ENCODE peak calls at places on chromosome 11, in ten cellular contexts. One of them, this sample, is unnamed.
A peak's percentile ranks its signal among the peaks of the same experiment; 100 is the strongest.

GRCh38 chr11:27372159-27372558 is 9.1 kb upstream of the CCDC34 start:
- DNase-seq in stimulated activated CD8-positive, alpha-beta memory T cell treated with anti-CD3 and anti-CD28 coated beads, Interleukin-7, amount 100 ng/mL, for 1 hour: no peak
- DNase-seq in stimulated activated CD4-positive, alpha-beta T cell treated with anti-CD3 and anti-CD28 coated beads, Interleukin-4, amount 100 ng/mL, for 24 hours: no peak
- DNase-seq in body of pancreas: no peak
- DNase-seq in memory B cell: no peak
- DNase-seq in Kasumi-1: no peak
- DNase-seq in iris pigment epithelial cell: no peak
- DNase-seq in neuronal stem cell: no peak
- DNase-seq in sciatic nerve: no peak
- DNase-seq in heart left ventricle: no peak
- DNase-seq in this sample: no peak

GRCh38 chr11:69382131-69383128 is 88.5 kb downstream of the MYEOV start:
- DNase-seq in iris pigment epithelial cell: peak; percentile 35
- DNase-seq in Kasumi-1: peak; percentile 77
- DNase-seq in sciatic nerve: peak; percentile 67
- DNase-seq in neuronal stem cell: no peak
- DNase-seq in memory B cell: no peak
- DNase-seq in stimulated activated CD4-positive, alpha-beta T cell treated with anti-CD3 and anti-CD28 coated beads, Interleukin-4, amount 100 ng/mL, for 24 hours: no peak
- DNase-seq in body of pancreas: peak; percentile 29
- DNase-seq in stimulated activated CD8-positive, alpha-beta memory T cell treated with anti-CD3 and anti-CD28 coated beads, Interleukin-7, amount 100 ng/mL, for 1 hour: no peak
- DNase-seq in heart left ventricle: peak; percentile 75
- DNase-seq in this sample: no peak

GRCh38 chr11:68255526-68255925 is 16.2 kb downstream of the C11orf24 start:
- DNase-seq in memory B cell: no peak
- DNase-seq in stimulated activated CD8-positive, alpha-beta memory T cell treated with anti-CD3 and anti-CD28 coated beads, Interleukin-7, amount 100 ng/mL, for 1 hour: no peak
- DNase-seq in neuronal stem cell: no peak
- DNase-seq in stimulated activated CD4-positive, alpha-beta T cell treated with anti-CD3 and anti-CD28 coated beads, Interleukin-4, amount 100 ng/mL, for 24 hours: no peak
- DNase-seq in body of pancreas: no peak
- DNase-seq in Kasumi-1: no peak
- DNase-seq in iris pigment epithelial cell: no peak
- DNase-seq in heart left ventricle: no peak
- DNase-seq in sciatic nerve: no peak
- DNase-seq in this sample: no peak

GRCh38 chr11:129817282-129818051 is 1.8 kb downstream of the TMEM45B start:
- DNase-seq in heart left ventricle: no peak
- DNase-seq in iris pigment epithelial cell: no peak
- DNase-seq in body of pancreas: no peak
- DNase-seq in Kasumi-1: no peak
- DNase-seq in sciatic nerve: no peak
- DNase-seq in stimulated activated CD8-positive, alpha-beta memory T cell treated with anti-CD3 and anti-CD28 coated beads, Interleukin-7, amount 100 ng/mL, for 1 hour: no peak
- DNase-seq in neuronal stem cell: no peak
- DNase-seq in memory B cell: no peak
- DNase-seq in stimulated activated CD4-positive, alpha-beta T cell treated with anti-CD3 and anti-CD28 coated beads, Interleukin-4, amount 100 ng/mL, for 24 hours: no peak
- DNase-seq in this sample: no peak

GRCh38 chr11:64759131-64759721 is 548 bp downstream of the PYGM start:
- DNase-seq in Kasumi-1: no peak
- DNase-seq in stimulated activated CD8-positive, alpha-beta memory T cell treated with anti-CD3 and anti-CD28 coated beads, Interleukin-7, amount 100 ng/mL, for 1 hour: no peak
- DNase-seq in sciatic nerve: peak; percentile 66
- DNase-seq in memory B cell: no peak
- DNase-seq in iris pigment epithelial cell: no peak
- DNase-seq in neuronal stem cell: no peak
- DNase-seq in heart left ventricle: no peak
- DNase-seq in body of pancreas: no peak
- DNase-seq in stimulated activated CD4-positive, alpha-beta T cell treated with anti-CD3 and anti-CD28 coated beads, Interleukin-4, amount 100 ng/mL, for 24 hours: no peak
- DNase-seq in this sample: no peak

GRCh38 chr11:12768731-12769673 is 94.8 kb downstream of the TEAD1 start:
- DNase-seq in memory B cell: no peak
- DNase-seq in iris pigment epithelial cell: no peak
- DNase-seq in stimulated activated CD4-positive, alpha-beta T cell treated with anti-CD3 and anti-CD28 coated beads, Interleukin-4, amount 100 ng/mL, for 24 hours: no peak
- DNase-seq in stimulated activated CD8-positive, alpha-beta memory T cell treated with anti-CD3 and anti-CD28 coated beads, Interleukin-7, amount 100 ng/mL, for 1 hour: no peak
- DNase-seq in neuronal stem cell: no peak
- DNase-seq in heart left ventricle: no peak
- DNase-seq in body of pancreas: no peak
- DNase-seq in Kasumi-1: no peak
- DNase-seq in sciatic nerve: no peak
- DNase-seq in this sample: no peak

GRCh38 chr11:8256271-8257002 is 7.2 kb downstream of the LMO1 start:
- DNase-seq in heart left ventricle: no peak
- DNase-seq in Kasumi-1: no peak
- DNase-seq in sciatic nerve: peak; percentile 25
- DNase-seq in iris pigment epithelial cell: no peak
- DNase-seq in stimulated activated CD4-positive, alpha-beta T cell treated with anti-CD3 and anti-CD28 coated beads, Interleukin-4, amount 100 ng/mL, for 24 hours: no peak
- DNase-seq in neuronal stem cell: no peak
- DNase-seq in stimulated activated CD8-positive, alpha-beta memory T cell treated with anti-CD3 and anti-CD28 coated beads, Interleukin-7, amount 100 ng/mL, for 1 hour: no peak
- DNase-seq in memory B cell: no peak
- DNase-seq in body of pancreas: no peak
- DNase-seq in this sample: no peak

GRCh38 chr11:48037709-48038468 is 57.5 kb downstream of the PTPRJ start:
- DNase-seq in body of pancreas: no peak
- DNase-seq in stimulated activated CD4-positive, alpha-beta T cell treated with anti-CD3 and anti-CD28 coated beads, Interleukin-4, amount 100 ng/mL, for 24 hours: no peak
- DNase-seq in memory B cell: no peak
- DNase-seq in heart left ventricle: no peak
- DNase-seq in neuronal stem cell: no peak
- DNase-seq in iris pigment epithelial cell: peak; percentile 67
- DNase-seq in Kasumi-1: peak; percentile 7
- DNase-seq in sciatic nerve: no peak
- DNase-seq in stimulated activated CD8-positive, alpha-beta memory T cell treated with anti-CD3 and anti-CD28 coated beads, Interleukin-7, amount 100 ng/mL, for 1 hour: no peak
- DNase-seq in this sample: no peak

GRCh38 chr11:70913715-70914231 is 338.6 kb downstream of the SHANK2 start:
- DNase-seq in stimulated activated CD8-positive, alpha-beta memory T cell treated with anti-CD3 and anti-CD28 coated beads, Interleukin-7, amount 100 ng/mL, for 1 hour: no peak
- DNase-seq in Kasumi-1: no peak
- DNase-seq in neuronal stem cell: peak; percentile 33
- DNase-seq in stimulated activated CD4-positive, alpha-beta T cell treated with anti-CD3 and anti-CD28 coated beads, Interleukin-4, amount 100 ng/mL, for 24 hours: no peak
- DNase-seq in memory B cell: no peak
- DNase-seq in iris pigment epithelial cell: no peak
- DNase-seq in sciatic nerve: no peak
- DNase-seq in heart left ventricle: no peak
- DNase-seq in body of pancreas: no peak
- DNase-seq in this sample: no peak

GRCh38 chr11:34235591-34236071 is 122.2 kb downstream of the ABTB2 start:
- DNase-seq in Kasumi-1: no peak
- DNase-seq in stimulated activated CD4-positive, alpha-beta T cell treated with anti-CD3 and anti-CD28 coated beads, Interleukin-4, amount 100 ng/mL, for 24 hours: no peak
- DNase-seq in iris pigment epithelial cell: no peak
- DNase-seq in heart left ventricle: no peak
- DNase-seq in body of pancreas: no peak
- DNase-seq in sciatic nerve: no peak
- DNase-seq in stimulated activated CD8-positive, alpha-beta memory T cell treated with anti-CD3 and anti-CD28 coated beads, Interleukin-7, amount 100 ng/mL, for 1 hour: no peak
- DNase-seq in memory B cell: no peak
- DNase-seq in neuronal stem cell: no peak
- DNase-seq in this sample: no peak

GRCh38 chr11:776459-777287 is 614 bp downstream of the GATD1 start:
- DNase-seq in neuronal stem cell: no peak
- DNase-seq in iris pigment epithelial cell: peak; percentile 34
- DNase-seq in memory B cell: no peak
- DNase-seq in stimulated activated CD8-positive, alpha-beta memory T cell treated with anti-CD3 and anti-CD28 coated beads, Interleukin-7, amount 100 ng/mL, for 1 hour: no peak
- DNase-seq in heart left ventricle: peak; percentile 30
- DNase-seq in stimulated activated CD4-positive, alpha-beta T cell treated with anti-CD3 and anti-CD28 coated beads, Interleukin-4, amount 100 ng/mL, for 24 hours: no peak
- DNase-seq in body of pancreas: peak; percentile 32
- DNase-seq in sciatic nerve: no peak
- DNase-seq in Kasumi-1: peak; percentile 45
- DNase-seq in this sample: peak; percentile 56

GRCh38 chr11:71458146-71459070 is 5.4 kb downstream of the NADSYN1 start:
- DNase-seq in memory B cell: no peak
- DNase-seq in stimulated activated CD8-positive, alpha-beta memory T cell treated with anti-CD3 and anti-CD28 coated beads, Interleukin-7, amount 100 ng/mL, for 1 hour: no peak
- DNase-seq in body of pancreas: no peak
- DNase-seq in neuronal stem cell: no peak
- DNase-seq in heart left ventricle: no peak
- DNase-seq in sciatic nerve: no peak
- DNase-seq in iris pigment epithelial cell: no peak
- DNase-seq in stimulated activated CD4-positive, alpha-beta T cell treated with anti-CD3 and anti-CD28 coated beads, Interleukin-4, amount 100 ng/mL, for 24 hours: no peak
- DNase-seq in Kasumi-1: no peak
- DNase-seq in this sample: peak; percentile 22

GRCh38 chr11:7415537-7415817 is 69.8 kb upstream of the OLFML1 start:
- DNase-seq in memory B cell: no peak
- DNase-seq in neuronal stem cell: no peak
- DNase-seq in heart left ventricle: no peak
- DNase-seq in stimulated activated CD4-positive, alpha-beta T cell treated with anti-CD3 and anti-CD28 coated beads, Interleukin-4, amount 100 ng/mL, for 24 hours: no peak
- DNase-seq in iris pigment epithelial cell: no peak
- DNase-seq in body of pancreas: no peak
- DNase-seq in stimulated activated CD8-positive, alpha-beta memory T cell treated with anti-CD3 and anti-CD28 coated beads, Interleukin-7, amount 100 ng/mL, for 1 hour: no peak
- DNase-seq in Kasumi-1: no peak
- DNase-seq in sciatic nerve: no peak
- DNase-seq in this sample: no peak